ENCODE peak calls at places on chromosomes 4 and X, in five cellular contexts. H is fibroblast of lung, K is naive B cell, S is NCI-H2029 treated with DMSO at 0.1 percent for 48 hours, Z is HFFc6. O is an unnamed sample.

GRCh38 chrX:38558681-38559080 is 2.7 kb upstream of the TSPAN7 start:
- DNase-seq in K (no peak), Z (no peak), S (no peak), H (no peak), O (no peak)

GRCh38 chrX:18722500-18723071 is 15.1 kb downstream of the PPEF1 start:
- DNase-seq in S (no peak), H (no peak), K (no peak), Z (no peak), O (no peak)

GRCh38 chr4:7775396-7775795 is 164.3 kb downstream of the AFAP1 start:
- DNase-seq in K (no peak), S (no peak), Z (no peak), H (no peak), O (no peak)

GRCh38 chr4:24321151-24321550 is 263.2 kb downstream of the DHX15 start:
- DNase-seq in K (no peak), Z (no peak), S (no peak), H (peak; percentile 91), O (peak; percentile 68)

GRCh38 chr4:123884922-123885321 is 488.3 kb downstream of the SPRY1 start:
- DNase-seq in K (no peak), S (no peak), Z (no peak), H (no peak), O (no peak)

GRCh38 chrX:120514236-120514635 is 45.1 kb upstream of the LAMP2 start:
- DNase-seq in S (no peak), Z (peak; percentile 3), H (peak; percentile 8), K (no peak), O (peak; percentile 19)

GRCh38 chr4:128635141-128635911 is 174.2 kb upstream of the JADE1 start:
- DNase-seq in K (no peak), S (peak; percentile 77), H (peak; percentile 95), Z (no peak), O (peak; percentile 96)

GRCh38 chr4:2226261-2226660 is 15.7 kb downstream of the HAUS3 start:
- DNase-seq in Z (no peak), H (no peak), S (no peak), K (no peak), O (no peak)

GRCh38 chrX:141375011-141375730 is 132.9 kb upstream of the SPANXC start:
- DNase-seq in S (no peak), K (no peak), Z (no peak), H (no peak), O (peak; percentile 15)

GRCh38 chr4:126264839-126265238 is 950.1 kb downstream of the FAT4 start:
- DNase-seq in S (no peak), Z (peak; percentile 10), H (peak; percentile 78), K (no peak), O (peak; percentile 52)

GRCh38 chr4:19657856-19658255 is 593.8 kb upstream of the SLIT2 start:
- DNase-seq in H (no peak), S (no peak), Z (no peak), K (no peak), O (no peak)

GRCh38 chr4:67103001-67103737 is 442.1 kb downstream of the CENPC start:
- DNase-seq in S (no peak), H (no peak), K (no peak), Z (no peak), O (no peak)

GRCh38 chr4:169640261-169640880 is 20.0 kb downstream of the CLCN3 start:
- DNase-seq in H (peak; percentile 67), K (no peak), S (no peak), Z (peak; percentile 83), O (no peak)

GRCh38 chr4:87505862-87506261 is 23.3 kb downstream of the SPARCL1 start:
- DNase-seq in K (no peak), S (no peak), Z (no peak), H (no peak), O (no peak)

GRCh38 chr4:140083320-140083719 is 70.7 kb downstream of the MAML3 start:
- DNase-seq in H (no peak), S (no peak), K (no peak), Z (peak; percentile 37), O (no peak)

GRCh38 chrX:72131317-72132294 is at the start of gene RTL5:
- DNase-seq in H (peak; percentile 89), S (peak; percentile 8), Z (peak; percentile 85), K (peak; percentile 41), O (peak; percentile 93)

GRCh38 chrX:110427076-110427475 is 68.4 kb downstream of the RTL9 start:
- DNase-seq in S (no peak), K (no peak), H (no peak), Z (no peak), O (no peak)